ENCODE peak calls at places on chromosomes 16 and 17, in eight cellular contexts. C, F, Y, Z, R, D, B and N are unnamed samples.

GRCh38 chr16:67526149-67526732 is 2.4 kb upstream of the RIPOR1 start:
- DNase-seq in C (no peak), F (no peak), Y (no peak), Z (no peak), R (no peak), D (no peak), B (no peak), N (no peak)

GRCh38 chr16:1673424-1674151 is 4.5 kb upstream of the JPT2 start:
- DNase-seq in C (no peak), F (no peak), Y (no peak), Z (no peak), R (no peak), D (no peak), B (no peak), N (no peak)

GRCh38 chr17:75493476-75494129 is 21.7 kb downstream of the CASKIN2 start:
- DNase-seq in C (no peak), F (no peak), Y (no peak), Z (no peak), R (no peak), D (no peak), B (no peak), N (no peak)

GRCh38 chr16:8023326-8023725 is 567.0 kb downstream of the TMEM114 start:
- DNase-seq in C (no peak), F (no peak), Y (no peak), Z (no peak), R (no peak), D (no peak), B (no peak), N (no peak)

GRCh38 chr16:85027968-85028637 is 508 bp downstream of the KIAA0513 start:
- DNase-seq in C (no peak), F (no peak), Y (no peak), Z (peak), R (no peak), D (peak), B (no peak), N (no peak)

GRCh38 chr16:86408685-86409084 is 101.6 kb upstream of the FOXF1 start:
- DNase-seq in C (no peak), F (no peak), Y (no peak), Z (no peak), R (no peak), D (no peak), B (no peak), N (no peak)

GRCh38 chr17:28033972-28034714 is 8.3 kb upstream of the NLK start:
- DNase-seq in C (no peak), F (no peak), Y (peak), Z (no peak), R (no peak), D (no peak), B (peak), N (no peak)

GRCh38 chr17:29855686-29856085 is 74.3 kb downstream of the SSH2 start:
- DNase-seq in C (no peak), F (no peak), Y (no peak), Z (no peak), R (no peak), D (no peak), B (no peak), N (no peak)

GRCh38 chr17:34683390-34683789 is 104.0 kb downstream of the TMEM132E start:
- DNase-seq in C (no peak), F (no peak), Y (no peak), Z (no peak), R (no peak), D (no peak), B (no peak), N (no peak)

GRCh38 chr17:83121921-83122820 is 42.8 kb downstream of the METRNL start:
- DNase-seq in C (no peak), F (no peak), Y (no peak), Z (peak), R (no peak), D (no peak), B (no peak), N (no peak)

GRCh38 chr17:81306491-81306890 is 11.4 kb upstream of the SLC38A10 start:
- DNase-seq in C (no peak), F (no peak), Y (no peak), Z (no peak), R (no peak), D (no peak), B (no peak), N (no peak)

GRCh38 chr17:8420041-8420934 is 15.4 kb upstream of the NDEL1 start:
- DNase-seq in C (peak), F (peak), Y (peak), Z (no peak), R (no peak), D (peak), B (peak), N (peak)

GRCh38 chr16:80027007-80027965 is 426.7 kb upstream of the MAF start:
- DNase-seq in C (peak), F (no peak), Y (peak), Z (peak), R (peak), D (peak), B (peak), N (peak)

GRCh38 chr17:81334987-81335386 is 39.9 kb upstream of the SLC38A10 start:
- DNase-seq in C (no peak), F (no peak), Y (no peak), Z (no peak), R (no peak), D (no peak), B (no peak), N (no peak)

GRCh38 chr16:31186930-31187807 is 7.2 kb downstream of the FUS start:
- DNase-seq in C (no peak), F (no peak), Y (no peak), Z (no peak), R (no peak), D (no peak), B (no peak), N (no peak)

GRCh38 chr16:50252874-50253510 is 13.4 kb upstream of the ADCY7 start:
- DNase-seq in C (no peak), F (no peak), Y (no peak), Z (no peak), R (no peak), D (no peak), B (no peak), N (no peak)

GRCh38 chr17:79935845-79936470 is 96.7 kb upstream of the CBX4 start:
- DNase-seq in C (no peak), F (no peak), Y (no peak), Z (no peak), R (no peak), D (no peak), B (no peak), N (no peak)

GRCh38 chr16:11609474-11610120 is 22.9 kb upstream of the LITAF start:
- DNase-seq in C (no peak), F (no peak), Y (no peak), Z (no peak), R (no peak), D (no peak), B (no peak), N (no peak)

GRCh38 chr17:75684924-75685323 is 17.8 kb downstream of the SAP30BP start:
- DNase-seq in C (peak), F (no peak), Y (peak), Z (no peak), R (no peak), D (peak), B (peak), N (peak)

GRCh38 chr16:75965504-75966374 is 239.4 kb upstream of the CPHXL start:
- DNase-seq in C (no peak), F (no peak), Y (peak), Z (no peak), R (no peak), D (no peak), B (no peak), N (no peak)

GRCh38 chr16:77582956-77583355 is 139.4 kb upstream of the NUDT7 start:
- DNase-seq in C (no peak), F (no peak), Y (no peak), Z (no peak), R (no peak), D (no peak), B (no peak), N (no peak)

GRCh38 chr17:7215652-7216139 is 3.9 kb downstream of the DLG4 start:
- DNase-seq in C (no peak), F (no peak), Y (no peak), Z (no peak), R (no peak), D (no peak), B (no peak), N (no peak)

GRCh38 chr16:31042866-31043265 is 9.5 kb downstream of the STX4 start:
- DNase-seq in C (no peak), F (no peak), Y (no peak), Z (no peak), R (no peak), D (no peak), B (no peak), N (no peak)

GRCh38 chr16:89481556-89481955 is 8.8 kb downstream of the ANKRD11 start:
- DNase-seq in C (no peak), F (no peak), Y (no peak), Z (no peak), R (no peak), D (no peak), B (no peak), N (no peak)

GRCh38 chr17:71765437-71765836 is 355.4 kb upstream of the SOX9 start:
- DNase-seq in C (no peak), F (no peak), Y (no peak), Z (no peak), R (no peak), D (peak), B (no peak), N (no peak)

GRCh38 chr17:71760062-71760720 is 360.6 kb upstream of the SOX9 start:
- DNase-seq in C (no peak), F (no peak), Y (no peak), Z (no peak), R (no peak), D (no peak), B (no peak), N (no peak)

GRCh38 chr17:71762526-71762925 is 358.3 kb upstream of the SOX9 start:
- DNase-seq in C (no peak), F (no peak), Y (no peak), Z (no peak), R (no peak), D (no peak), B (no peak), N (no peak)

GRCh38 chr17:71759422-71760060 is 361.3 kb upstream of the SOX9 start:
- DNase-seq in C (no peak), F (no peak), Y (no peak), Z (no peak), R (no peak), D (no peak), B (no peak), N (no peak)

DNA sequence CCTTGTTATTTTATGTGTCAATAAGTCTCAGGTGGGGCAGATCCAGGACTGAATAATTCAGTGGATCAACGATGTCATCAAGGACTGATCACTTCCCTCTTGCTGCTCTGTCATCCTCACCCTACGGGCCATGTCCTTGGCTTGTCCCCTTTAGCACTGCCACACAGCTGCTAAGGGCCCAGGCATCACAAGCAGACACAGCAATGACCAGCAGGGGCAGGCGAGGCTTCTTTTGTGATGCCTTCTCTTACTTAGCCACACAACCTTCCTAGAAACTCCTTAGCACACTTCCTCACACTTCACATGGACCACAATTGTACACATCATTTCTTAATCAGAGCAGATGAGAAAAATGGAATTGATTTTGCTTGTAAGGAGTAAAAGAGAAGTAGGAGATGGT is 356.3 kb upstream of the SOX9 start:
- DNase-seq in C (no peak), F (no peak), Y (peak), Z (no peak), R (no peak), D (peak), B (no peak), N (no peak)
- TF ChIP-seq CTCF in C (no peak), F (no peak), Y (peak), Z (no peak), R (peak), D (peak), B (peak), N (no peak)

GRCh38 chr17:31558748-31559646 is 167.5 kb downstream of the RAB11FIP4 start:
- DNase-seq in C (peak), F (peak), Y (peak), Z (peak), R (no peak), D (peak), B (peak), N (peak)
- TF ChIP-seq POLR2A in C (no peak), F (peak), Y (peak), Z (no peak), R (no peak), D (peak), B (peak), N (no peak)

GRCh38 chr17:57855391-57856035 is 5.7 kb upstream of the MRPS23 start:
- DNase-seq in C (peak), F (no peak), Y (no peak), Z (no peak), R (no peak), D (no peak), B (no peak), N (peak)

GRCh38 chr17:57856792-57857620 is 7.2 kb upstream of the MRPS23 start:
- DNase-seq in C (no peak), F (no peak), Y (no peak), Z (no peak), R (no peak), D (no peak), B (no peak), N (peak)

GRCh38 chr17:57852955-57853328 is 3.1 kb upstream of the MRPS23 start:
- DNase-seq in C (no peak), F (no peak), Y (no peak), Z (no peak), R (no peak), D (no peak), B (no peak), N (no peak)

GRCh38 chr17:57852041-57852954 is 2.5 kb upstream of the MRPS23 start:
- DNase-seq in C (no peak), F (no peak), Y (no peak), Z (no peak), R (no peak), D (no peak), B (no peak), N (peak)

DNA sequence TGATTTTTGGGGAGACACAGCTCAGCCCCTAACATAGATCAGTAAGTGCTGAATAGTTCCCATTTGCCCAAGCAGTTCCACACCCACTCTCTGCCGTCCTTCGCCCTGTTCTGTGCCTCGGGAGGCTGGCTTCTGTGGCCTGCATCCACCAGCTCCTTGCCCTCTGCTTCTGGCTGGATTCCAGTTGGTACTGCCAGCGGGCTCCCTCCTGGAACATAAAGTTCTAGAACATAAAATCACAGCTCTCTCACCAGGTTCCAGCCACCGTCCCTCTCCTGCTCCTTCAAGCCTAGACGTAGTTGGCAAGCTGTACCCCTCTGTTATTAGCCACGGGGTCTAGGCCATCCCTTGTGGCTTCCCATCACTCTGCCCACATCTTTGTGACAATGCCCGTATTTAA is 3.9 kb upstream of the MRPS23 start:
- DNase-seq in C (peak), F (no peak), Y (no peak), Z (no peak), R (no peak), D (peak), B (no peak), N (peak)
- TF ChIP-seq EP300 in C (peak), F (peak), Y (no peak), Z (no peak), R (no peak), D (peak), B (peak), N (peak)

DNA sequence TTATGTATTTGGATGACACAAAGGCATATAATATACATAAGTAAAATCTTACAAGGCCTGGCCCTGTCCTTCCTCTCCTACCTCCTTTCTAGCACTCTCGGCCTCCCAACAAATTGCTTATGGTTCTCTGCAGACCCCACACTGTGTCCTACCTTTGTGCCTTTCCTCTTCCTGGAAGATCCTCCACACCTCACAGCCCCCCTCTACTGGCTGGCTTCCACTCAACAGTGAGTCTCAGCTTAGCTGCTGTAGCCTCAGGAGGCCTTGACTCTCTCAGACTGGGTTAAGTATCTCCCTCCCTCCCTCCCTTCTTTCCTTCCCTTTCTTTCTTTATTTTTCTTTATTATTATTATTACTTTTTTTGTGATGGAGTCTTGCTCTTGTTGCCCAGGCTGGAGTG is 8.3 kb upstream of the SLC52A1 start:
- DNase-seq in C (no peak), F (no peak), Y (no peak), Z (no peak), R (no peak), D (no peak), B (no peak), N (no peak)
- TF ChIP-seq CTCF in C (no peak), F (no peak), Y (no peak), Z (no peak), R (no peak), D (no peak), B (no peak), N (no peak)

GRCh38 chr17:74392848-74393247 is 25.5 kb downstream of the GPR142 start:
- DNase-seq in C (no peak), F (no peak), Y (no peak), Z (no peak), R (no peak), D (no peak), B (no peak), N (no peak)

GRCh38 chr17:74393323-74393942 is 26.1 kb downstream of the GPR142 start:
- DNase-seq in C (no peak), F (no peak), Y (no peak), Z (no peak), R (no peak), D (no peak), B (no peak), N (no peak)

GRCh38 chr17:74394275-74394950 is 27.1 kb downstream of the GPR142 start:
- DNase-seq in C (no peak), F (no peak), Y (no peak), Z (no peak), R (no peak), D (no peak), B (no peak), N (no peak)

GRCh38 chr17:74396567-74396966 is 29.3 kb downstream of the GPR142 start:
- DNase-seq in C (no peak), F (no peak), Y (no peak), Z (no peak), R (no peak), D (no peak), B (no peak), N (no peak)

GRCh38 chr17:74394977-74395376 is 27.7 kb downstream of the GPR142 start:
- DNase-seq in C (peak), F (no peak), Y (peak), Z (no peak), R (no peak), D (peak), B (no peak), N (no peak)
- TF ChIP-seq POLR2A in C (no peak), F (no peak), Y (no peak), Z (no peak), R (no peak), D (no peak), B (no peak), N (no peak)

GRCh38 chr16:57229079-57229478 is 16.0 kb upstream of the ARL2BP start:
- DNase-seq in C (no peak), F (no peak), Y (no peak), Z (no peak), R (no peak), D (no peak), B (no peak), N (no peak)

GRCh38 chr16:57233944-57234706 is 10.9 kb upstream of the ARL2BP start:
- DNase-seq in C (no peak), F (no peak), Y (no peak), Z (no peak), R (no peak), D (no peak), B (no peak), N (no peak)

GRCh38 chr16:57234707-57235092 is 10.4 kb upstream of the ARL2BP start:
- DNase-seq in C (no peak), F (no peak), Y (no peak), Z (no peak), R (no peak), D (no peak), B (no peak), N (no peak)

GRCh38 chr16:57235128-57236092 is 9.6 kb upstream of the ARL2BP start:
- DNase-seq in C (no peak), F (no peak), Y (no peak), Z (no peak), R (no peak), D (no peak), B (no peak), N (no peak)

DNA sequence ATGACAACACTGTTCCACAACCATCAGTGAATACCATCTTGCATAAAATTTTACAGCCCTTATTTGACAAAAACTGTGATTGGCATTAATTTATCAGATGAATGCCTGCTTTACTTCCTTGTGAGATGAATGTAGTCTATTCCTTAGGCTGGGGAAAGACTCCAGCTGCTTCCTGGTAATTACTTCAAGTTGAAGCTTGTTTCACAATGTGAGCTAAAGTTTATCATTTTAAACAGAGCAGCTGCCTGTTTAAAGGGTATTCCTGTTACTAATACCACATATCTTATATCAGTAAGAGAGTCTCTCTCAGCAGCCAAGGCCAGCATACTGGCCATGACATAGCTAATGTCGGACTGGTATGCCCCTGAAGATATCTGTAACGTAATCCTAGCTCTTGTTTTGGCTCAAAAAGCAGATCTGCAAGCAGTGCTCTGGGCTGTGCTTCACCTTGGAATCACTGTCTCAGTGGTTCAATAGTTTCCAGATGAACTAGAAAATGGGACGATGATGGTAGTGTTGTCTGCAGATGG is 13.2 kb upstream of the ARL2BP start:
- DNase-seq in C (no peak), F (no peak), Y (no peak), Z (no peak), R (no peak), D (no peak), B (no peak), N (no peak)
- TF ChIP-seq EP300 in C (no peak), F (no peak), Y (no peak), Z (no peak), R (no peak), D (no peak), B (no peak), N (no peak)